ENCODE peak calls at places on chromosomes 7 and 10, in nine cellular contexts. One of them, this sample, is unnamed.

GRCh38 chr10:117174439-117175214 is 22.7 kb upstream of the KCNK18 start:
- DNase-seq in A673: peak
- DNase-seq in neural crest cell: peak
- DNase-seq in glutamatergic neuron: peak
- DNase-seq in esophagus squamous epithelium: no peak
- DNase-seq in IMR-90: peak
- DNase-seq in Calu3: peak
- DNase-seq in WTC11: peak
- DNase-seq in keratinocyte: peak
- DNase-seq in this sample: peak

GRCh38 chr7:154789404-154789803 is 213.5 kb downstream of the PAXIP1 start:
- DNase-seq in esophagus squamous epithelium: no peak
- DNase-seq in IMR-90: no peak
- DNase-seq in neural crest cell: peak
- DNase-seq in WTC11: no peak
- DNase-seq in Calu3: no peak
- DNase-seq in A673: no peak
- DNase-seq in glutamatergic neuron: no peak
- DNase-seq in keratinocyte: no peak
- DNase-seq in this sample: no peak

GRCh38 chr7:19963695-19964094 is 190.3 kb upstream of the TMEM196 start:
- DNase-seq in glutamatergic neuron: no peak
- DNase-seq in A673: no peak
- DNase-seq in keratinocyte: no peak
- DNase-seq in Calu3: no peak
- DNase-seq in esophagus squamous epithelium: no peak
- DNase-seq in WTC11: no peak
- DNase-seq in neural crest cell: no peak
- DNase-seq in IMR-90: no peak
- DNase-seq in this sample: peak

GRCh38 chr10:77474386-77474785 is 163.2 kb downstream of the KCNMA1 start:
- DNase-seq in neural crest cell: no peak
- DNase-seq in keratinocyte: no peak
- DNase-seq in glutamatergic neuron: no peak
- DNase-seq in A673: no peak
- DNase-seq in WTC11: no peak
- DNase-seq in Calu3: no peak
- DNase-seq in esophagus squamous epithelium: no peak
- DNase-seq in IMR-90: no peak
- DNase-seq in this sample: no peak

GRCh38 chr7:12028508-12028907 is 182.6 kb upstream of the TMEM106B start:
- DNase-seq in WTC11: no peak
- DNase-seq in esophagus squamous epithelium: no peak
- DNase-seq in glutamatergic neuron: no peak
- DNase-seq in keratinocyte: no peak
- DNase-seq in Calu3: no peak
- DNase-seq in A673: no peak
- DNase-seq in IMR-90: peak
- DNase-seq in neural crest cell: no peak
- DNase-seq in this sample: peak

GRCh38 chr10:22437620-22438588 is 92.6 kb downstream of the SPAG6 start:
- DNase-seq in keratinocyte: no peak
- DNase-seq in glutamatergic neuron: no peak
- DNase-seq in Calu3: no peak
- DNase-seq in IMR-90: peak
- DNase-seq in A673: no peak
- DNase-seq in WTC11: no peak
- DNase-seq in neural crest cell: no peak
- DNase-seq in esophagus squamous epithelium: no peak
- DNase-seq in this sample: no peak

GRCh38 chr10:57017356-57018037 is 656.4 kb upstream of the ZWINT start:
- DNase-seq in Calu3: no peak
- DNase-seq in IMR-90: no peak
- DNase-seq in esophagus squamous epithelium: no peak
- DNase-seq in glutamatergic neuron: no peak
- DNase-seq in WTC11: no peak
- DNase-seq in keratinocyte: no peak
- DNase-seq in A673: no peak
- DNase-seq in neural crest cell: no peak
- DNase-seq in this sample: no peak

GRCh38 chr10:4120454-4120853 is 335.4 kb upstream of the KLF6 start:
- DNase-seq in A673: no peak
- DNase-seq in keratinocyte: no peak
- DNase-seq in WTC11: no peak
- DNase-seq in Calu3: no peak
- DNase-seq in glutamatergic neuron: no peak
- DNase-seq in IMR-90: no peak
- DNase-seq in neural crest cell: no peak
- DNase-seq in esophagus squamous epithelium: no peak
- DNase-seq in this sample: no peak

GRCh38 chr7:35993663-35994622 is 159.1 kb upstream of the EEPD1 start:
- DNase-seq in A673: peak
- DNase-seq in WTC11: no peak
- DNase-seq in neural crest cell: no peak
- DNase-seq in keratinocyte: peak
- DNase-seq in IMR-90: peak
- DNase-seq in Calu3: no peak
- DNase-seq in glutamatergic neuron: no peak
- DNase-seq in esophagus squamous epithelium: no peak
- DNase-seq in this sample: peak

GRCh38 chr10:56537984-56538383 is 176.9 kb upstream of the ZWINT start:
- DNase-seq in esophagus squamous epithelium: no peak
- DNase-seq in neural crest cell: no peak
- DNase-seq in keratinocyte: peak
- DNase-seq in Calu3: peak
- DNase-seq in WTC11: no peak
- DNase-seq in IMR-90: peak
- DNase-seq in glutamatergic neuron: no peak
- DNase-seq in A673: peak
- DNase-seq in this sample: peak

GRCh38 chr7:111668711-111669110 is 106.4 kb upstream of the IMMP2L start:
- DNase-seq in glutamatergic neuron: no peak
- DNase-seq in neural crest cell: no peak
- DNase-seq in A673: no peak
- DNase-seq in Calu3: no peak
- DNase-seq in WTC11: no peak
- DNase-seq in keratinocyte: no peak
- DNase-seq in esophagus squamous epithelium: no peak
- DNase-seq in IMR-90: no peak
- DNase-seq in this sample: no peak

GRCh38 chr7:157824819-157825121 is 488.0 kb downstream of the DNAJB6 start:
- DNase-seq in WTC11: no peak
- DNase-seq in neural crest cell: no peak
- DNase-seq in esophagus squamous epithelium: no peak
- DNase-seq in IMR-90: no peak
- DNase-seq in A673: no peak
- DNase-seq in keratinocyte: no peak
- DNase-seq in Calu3: no peak
- DNase-seq in glutamatergic neuron: no peak
- DNase-seq in this sample: no peak

DNA sequence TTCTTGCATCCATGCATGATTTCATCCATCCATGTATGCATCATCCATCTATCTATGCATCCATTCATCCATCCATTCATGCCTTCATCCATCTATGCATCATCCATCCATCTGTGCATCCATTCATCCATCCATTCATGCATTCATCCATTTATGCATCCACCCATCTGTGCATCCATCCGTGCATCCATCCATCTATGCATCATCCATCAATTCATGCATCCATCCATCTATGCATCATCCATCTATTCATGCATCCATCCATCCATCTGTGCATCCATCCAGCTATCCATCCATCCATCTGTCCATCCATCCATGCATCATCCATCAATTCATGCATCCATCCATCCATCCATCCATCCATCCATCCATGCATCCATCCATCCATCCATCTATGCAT is 131.3 kb downstream of the DYNC2I1 start:
- DNase-seq in neural crest cell: no peak
- DNase-seq in WTC11: no peak
- DNase-seq in A673: no peak
- DNase-seq in keratinocyte: no peak
- DNase-seq in esophagus squamous epithelium: no peak
- DNase-seq in Calu3: no peak
- DNase-seq in glutamatergic neuron: no peak
- DNase-seq in IMR-90: no peak
- DNase-seq in this sample: no peak
- TF ChIP-seq CTCF in neural crest cell: no peak
- TF ChIP-seq CTCF in WTC11: no peak
- TF ChIP-seq CTCF in A673: no peak
- TF ChIP-seq CTCF in keratinocyte: no peak
- TF ChIP-seq CTCF in esophagus squamous epithelium: no peak
- TF ChIP-seq CTCF in Calu3: no peak
- TF ChIP-seq CTCF in glutamatergic neuron: no peak
- TF ChIP-seq CTCF in IMR-90: no peak
- TF ChIP-seq CTCF in this sample: no peak

GRCh38 chr10:34262965-34263364 is 552.1 kb downstream of the PARD3 start:
- DNase-seq in IMR-90: no peak
- DNase-seq in glutamatergic neuron: no peak
- DNase-seq in neural crest cell: no peak
- DNase-seq in esophagus squamous epithelium: no peak
- DNase-seq in keratinocyte: no peak
- DNase-seq in A673: peak
- DNase-seq in WTC11: no peak
- DNase-seq in Calu3: no peak
- DNase-seq in this sample: peak
- TF ChIP-seq CTCF in IMR-90: no peak
- TF ChIP-seq CTCF in glutamatergic neuron: no peak
- TF ChIP-seq CTCF in neural crest cell: no peak
- TF ChIP-seq CTCF in esophagus squamous epithelium: no peak
- TF ChIP-seq CTCF in keratinocyte: no peak
- TF ChIP-seq CTCF in A673: peak
- TF ChIP-seq CTCF in WTC11: no peak
- TF ChIP-seq CTCF in Calu3: no peak
- TF ChIP-seq CTCF in this sample: peak

DNA sequence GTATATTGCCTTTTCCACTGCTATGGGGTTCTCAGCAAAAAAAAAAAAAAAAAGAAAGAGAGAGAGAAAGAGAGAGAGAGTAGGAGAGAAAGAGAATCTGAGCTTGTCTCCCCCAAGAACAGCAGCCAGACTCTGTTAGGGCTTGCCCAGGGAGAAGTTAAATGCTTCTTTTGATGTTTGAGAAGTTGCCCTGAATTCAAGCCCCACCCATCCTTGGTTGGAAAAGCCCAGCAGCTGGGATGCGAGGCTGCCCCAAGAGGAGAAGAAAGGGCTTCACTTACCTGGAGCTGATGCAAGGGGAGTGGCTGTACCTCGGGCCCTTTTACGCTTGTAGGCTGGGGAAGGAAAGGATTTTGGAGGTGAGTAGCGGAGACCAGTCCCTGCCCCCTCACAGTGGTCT is 20.9 kb upstream of the MGMT start:
- DNase-seq in IMR-90: no peak
- DNase-seq in Calu3: no peak
- DNase-seq in glutamatergic neuron: no peak
- DNase-seq in esophagus squamous epithelium: no peak
- DNase-seq in neural crest cell: no peak
- DNase-seq in WTC11: peak
- DNase-seq in keratinocyte: no peak
- DNase-seq in A673: no peak
- DNase-seq in this sample: no peak
- TF ChIP-seq CTCF in IMR-90: no peak
- TF ChIP-seq CTCF in Calu3: no peak
- TF ChIP-seq CTCF in glutamatergic neuron: no peak
- TF ChIP-seq CTCF in esophagus squamous epithelium: no peak
- TF ChIP-seq CTCF in neural crest cell: no peak
- TF ChIP-seq CTCF in WTC11: no peak
- TF ChIP-seq CTCF in keratinocyte: no peak
- TF ChIP-seq CTCF in A673: no peak
- TF ChIP-seq CTCF in this sample: no peak

GRCh38 chr7:126303926-126304325 is 948.8 kb downstream of the GRM8 start:
- DNase-seq in Calu3: no peak
- DNase-seq in keratinocyte: no peak
- DNase-seq in A673: no peak
- DNase-seq in IMR-90: no peak
- DNase-seq in neural crest cell: no peak
- DNase-seq in glutamatergic neuron: no peak
- DNase-seq in esophagus squamous epithelium: no peak
- DNase-seq in WTC11: no peak
- DNase-seq in this sample: no peak

DNA sequence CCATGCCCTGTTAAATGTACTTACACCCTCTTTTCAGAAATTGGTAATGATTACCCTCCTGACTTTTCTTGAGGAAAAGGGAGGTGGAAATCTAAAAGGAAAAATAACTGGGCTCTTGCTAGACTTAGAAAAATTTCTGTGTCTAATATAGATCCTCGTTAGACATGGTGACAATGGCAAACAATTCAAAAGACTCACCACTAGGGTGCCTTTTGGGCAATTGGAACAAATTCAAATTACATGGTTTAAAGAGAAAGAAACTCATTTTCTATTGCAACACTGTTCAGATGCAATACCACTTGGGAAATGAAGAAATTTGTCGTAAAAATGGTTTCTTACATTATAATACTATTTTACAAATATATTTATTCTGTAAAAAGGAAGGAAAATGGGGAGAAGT is 950.1 kb downstream of the GRM8 start:
- DNase-seq in Calu3: no peak
- DNase-seq in keratinocyte: no peak
- DNase-seq in WTC11: no peak
- DNase-seq in glutamatergic neuron: no peak
- DNase-seq in esophagus squamous epithelium: no peak
- DNase-seq in IMR-90: no peak
- DNase-seq in neural crest cell: no peak
- DNase-seq in A673: peak
- DNase-seq in this sample: no peak
- TF ChIP-seq CTCF in Calu3: no peak
- TF ChIP-seq CTCF in keratinocyte: no peak
- TF ChIP-seq CTCF in WTC11: no peak
- TF ChIP-seq CTCF in glutamatergic neuron: peak
- TF ChIP-seq CTCF in esophagus squamous epithelium: no peak
- TF ChIP-seq CTCF in IMR-90: no peak
- TF ChIP-seq CTCF in neural crest cell: peak
- TF ChIP-seq CTCF in A673: peak
- TF ChIP-seq CTCF in this sample: no peak

DNA sequence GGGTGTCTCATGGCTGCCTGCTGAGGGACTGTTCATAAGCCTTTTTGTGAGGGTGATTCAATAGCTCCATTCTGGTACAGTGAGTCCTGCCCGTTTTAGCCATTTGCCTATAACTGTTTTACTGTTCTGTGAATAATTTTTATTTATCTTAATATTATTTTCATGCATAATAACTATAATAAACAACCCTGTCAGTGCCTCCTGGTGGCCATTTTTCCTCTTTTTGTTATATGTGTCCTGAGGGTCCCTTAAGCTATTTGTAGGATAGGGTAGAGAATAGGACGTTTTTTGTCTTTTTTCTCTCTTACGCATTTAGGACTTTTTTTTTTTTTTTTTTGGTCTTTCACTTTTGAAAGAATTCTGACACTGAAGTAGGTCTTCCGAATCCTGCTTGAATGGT is 2.9 kb downstream of the C1QL3 start:
- DNase-seq in IMR-90: no peak
- DNase-seq in esophagus squamous epithelium: no peak
- DNase-seq in Calu3: no peak
- DNase-seq in WTC11: no peak
- DNase-seq in neural crest cell: no peak
- DNase-seq in keratinocyte: no peak
- DNase-seq in A673: peak
- DNase-seq in glutamatergic neuron: no peak
- DNase-seq in this sample: no peak
- TF ChIP-seq CTCF in IMR-90: peak
- TF ChIP-seq CTCF in esophagus squamous epithelium: no peak
- TF ChIP-seq CTCF in Calu3: no peak
- TF ChIP-seq CTCF in WTC11: no peak
- TF ChIP-seq CTCF in neural crest cell: peak
- TF ChIP-seq CTCF in keratinocyte: no peak
- TF ChIP-seq CTCF in A673: peak
- TF ChIP-seq CTCF in glutamatergic neuron: peak
- TF ChIP-seq CTCF in this sample: peak

This sample was measured in cardiac fibroblast.